ENCODE peak calls at places on chromosomes 5 and 9, in seven cellular contexts. One of them, this sample, is unnamed.

GRCh38 chr9:82223442-82223841 is 234.9 kb downstream of the SPATA31D1 start:
- DNase-seq in left ventricle myocardium inferior: no peak
- DNase-seq in uterus: no peak
- DNase-seq in body of pancreas: no peak
- DNase-seq in ascending aorta: no peak
- DNase-seq in cardiac muscle cell: peak
- DNase-seq in AG10803: no peak
- DNase-seq in this sample: no peak

GRCh38 chr9:97529363-97530076 is 28.1 kb downstream of the TMOD1 start:
- DNase-seq in left ventricle myocardium inferior: peak
- DNase-seq in uterus: peak
- DNase-seq in body of pancreas: no peak
- DNase-seq in ascending aorta: no peak
- DNase-seq in cardiac muscle cell: peak
- DNase-seq in AG10803: peak
- DNase-seq in this sample: peak

GRCh38 chr5:135398855-135399837 is at the start of gene MACROH2A1:
- DNase-seq in left ventricle myocardium inferior: peak
- DNase-seq in uterus: peak
- DNase-seq in body of pancreas: peak
- DNase-seq in ascending aorta: peak
- DNase-seq in cardiac muscle cell: peak
- DNase-seq in AG10803: peak
- DNase-seq in this sample: peak

GRCh38 chr5:167208911-167209310 is 1082.5 kb upstream of the WWC1 start:
- DNase-seq in left ventricle myocardium inferior: no peak
- DNase-seq in uterus: no peak
- DNase-seq in body of pancreas: no peak
- DNase-seq in ascending aorta: no peak
- DNase-seq in cardiac muscle cell: peak
- DNase-seq in AG10803: peak
- DNase-seq in this sample: no peak

GRCh38 chr9:19113964-19114679 is 11.4 kb upstream of the HAUS6 start:
- DNase-seq in left ventricle myocardium inferior: no peak
- DNase-seq in uterus: no peak
- DNase-seq in body of pancreas: no peak
- DNase-seq in ascending aorta: no peak
- DNase-seq in cardiac muscle cell: peak
- DNase-seq in AG10803: no peak
- DNase-seq in this sample: no peak

GRCh38 chr5:170221319-170221718 is 11.5 kb upstream of the C5orf58 start:
- DNase-seq in left ventricle myocardium inferior: no peak
- DNase-seq in uterus: no peak
- DNase-seq in body of pancreas: no peak
- DNase-seq in ascending aorta: no peak
- DNase-seq in cardiac muscle cell: peak
- DNase-seq in AG10803: peak
- DNase-seq in this sample: no peak

GRCh38 chr5:1865486-1865885 is 17.2 kb downstream of the IRX4 start:
- DNase-seq in left ventricle myocardium inferior: no peak
- DNase-seq in uterus: no peak
- DNase-seq in body of pancreas: no peak
- DNase-seq in ascending aorta: no peak
- DNase-seq in cardiac muscle cell: no peak
- DNase-seq in AG10803: no peak
- DNase-seq in this sample: no peak

GRCh38 chr9:87594218-87594617 is 96.6 kb downstream of the DAPK1 start:
- DNase-seq in left ventricle myocardium inferior: no peak
- DNase-seq in uterus: no peak
- DNase-seq in body of pancreas: no peak
- DNase-seq in ascending aorta: no peak
- DNase-seq in cardiac muscle cell: peak
- DNase-seq in AG10803: peak
- DNase-seq in this sample: no peak

GRCh38 chr9:113426701-113427100 is 16.2 kb downstream of the C9orf43 start:
- DNase-seq in left ventricle myocardium inferior: no peak
- DNase-seq in uterus: no peak
- DNase-seq in body of pancreas: no peak
- DNase-seq in ascending aorta: no peak
- DNase-seq in cardiac muscle cell: peak
- DNase-seq in AG10803: no peak
- DNase-seq in this sample: no peak

GRCh38 chr5:16791036-16791705 is 144.9 kb downstream of the MYO10 start:
- DNase-seq in left ventricle myocardium inferior: no peak
- DNase-seq in uterus: peak
- DNase-seq in body of pancreas: peak
- DNase-seq in ascending aorta: no peak
- DNase-seq in cardiac muscle cell: peak
- DNase-seq in AG10803: peak
- DNase-seq in this sample: no peak

GRCh38 chr9:91138760-91139159 is 223.0 kb downstream of the AUH start:
- DNase-seq in left ventricle myocardium inferior: no peak
- DNase-seq in uterus: no peak
- DNase-seq in body of pancreas: no peak
- DNase-seq in ascending aorta: no peak
- DNase-seq in cardiac muscle cell: no peak
- DNase-seq in AG10803: peak
- DNase-seq in this sample: no peak

GRCh38 chr9:133003671-133004090 is 25.2 kb downstream of the GFI1B start:
- DNase-seq in left ventricle myocardium inferior: no peak
- DNase-seq in uterus: no peak
- DNase-seq in body of pancreas: no peak
- DNase-seq in ascending aorta: no peak
- DNase-seq in cardiac muscle cell: no peak
- DNase-seq in AG10803: no peak
- DNase-seq in this sample: no peak

GRCh38 chr9:115220339-115221009 is 102.5 kb upstream of the TNC start:
- DNase-seq in left ventricle myocardium inferior: no peak
- DNase-seq in uterus: no peak
- DNase-seq in body of pancreas: no peak
- DNase-seq in ascending aorta: no peak
- DNase-seq in cardiac muscle cell: peak
- DNase-seq in AG10803: peak
- DNase-seq in this sample: no peak

GRCh38 chr5:77144837-77145139 is 57.7 kb upstream of the ZBED3 start:
- DNase-seq in left ventricle myocardium inferior: no peak
- DNase-seq in uterus: no peak
- DNase-seq in body of pancreas: no peak
- DNase-seq in ascending aorta: no peak
- DNase-seq in cardiac muscle cell: no peak
- DNase-seq in AG10803: no peak
- DNase-seq in this sample: no peak

GRCh38 chr5:142866563-142867275 is 96.5 kb downstream of the ARHGAP26 start:
- DNase-seq in left ventricle myocardium inferior: no peak
- DNase-seq in uterus: peak
- DNase-seq in body of pancreas: peak
- DNase-seq in ascending aorta: no peak
- DNase-seq in cardiac muscle cell: peak
- DNase-seq in AG10803: peak
- DNase-seq in this sample: peak

GRCh38 chr9:135802876-135803419 is 101.0 kb downstream of the KCNT1 start:
- DNase-seq in left ventricle myocardium inferior: no peak
- DNase-seq in uterus: no peak
- DNase-seq in body of pancreas: no peak
- DNase-seq in ascending aorta: no peak
- DNase-seq in cardiac muscle cell: no peak
- DNase-seq in AG10803: no peak
- DNase-seq in this sample: no peak

GRCh38 chr5:106094128-106094726 is 1576.5 kb downstream of the EFNA5 start:
- DNase-seq in left ventricle myocardium inferior: no peak
- DNase-seq in uterus: no peak
- DNase-seq in body of pancreas: no peak
- DNase-seq in ascending aorta: no peak
- DNase-seq in cardiac muscle cell: no peak
- DNase-seq in AG10803: peak
- DNase-seq in this sample: no peak

GRCh38 chr5:6820851-6821479 is 107.7 kb downstream of the TENT4A start:
- DNase-seq in left ventricle myocardium inferior: no peak
- DNase-seq in uterus: no peak
- DNase-seq in body of pancreas: peak
- DNase-seq in ascending aorta: no peak
- DNase-seq in cardiac muscle cell: peak
- DNase-seq in AG10803: no peak
- DNase-seq in this sample: no peak

GRCh38 chr5:6825678-6826244 is 112.5 kb downstream of the TENT4A start:
- DNase-seq in left ventricle myocardium inferior: no peak
- DNase-seq in uterus: no peak
- DNase-seq in body of pancreas: no peak
- DNase-seq in ascending aorta: no peak
- DNase-seq in cardiac muscle cell: no peak
- DNase-seq in AG10803: no peak
- DNase-seq in this sample: no peak

GRCh38 chr5:6823996-6824395 is 110.8 kb downstream of the TENT4A start:
- DNase-seq in left ventricle myocardium inferior: no peak
- DNase-seq in uterus: no peak
- DNase-seq in body of pancreas: no peak
- DNase-seq in ascending aorta: no peak
- DNase-seq in cardiac muscle cell: no peak
- DNase-seq in AG10803: no peak
- DNase-seq in this sample: no peak

GRCh38 chr5:6822068-6822467 is 108.8 kb downstream of the TENT4A start:
- DNase-seq in left ventricle myocardium inferior: no peak
- DNase-seq in uterus: no peak
- DNase-seq in body of pancreas: no peak
- DNase-seq in ascending aorta: no peak
- DNase-seq in cardiac muscle cell: no peak
- DNase-seq in AG10803: no peak
- DNase-seq in this sample: no peak

DNA sequence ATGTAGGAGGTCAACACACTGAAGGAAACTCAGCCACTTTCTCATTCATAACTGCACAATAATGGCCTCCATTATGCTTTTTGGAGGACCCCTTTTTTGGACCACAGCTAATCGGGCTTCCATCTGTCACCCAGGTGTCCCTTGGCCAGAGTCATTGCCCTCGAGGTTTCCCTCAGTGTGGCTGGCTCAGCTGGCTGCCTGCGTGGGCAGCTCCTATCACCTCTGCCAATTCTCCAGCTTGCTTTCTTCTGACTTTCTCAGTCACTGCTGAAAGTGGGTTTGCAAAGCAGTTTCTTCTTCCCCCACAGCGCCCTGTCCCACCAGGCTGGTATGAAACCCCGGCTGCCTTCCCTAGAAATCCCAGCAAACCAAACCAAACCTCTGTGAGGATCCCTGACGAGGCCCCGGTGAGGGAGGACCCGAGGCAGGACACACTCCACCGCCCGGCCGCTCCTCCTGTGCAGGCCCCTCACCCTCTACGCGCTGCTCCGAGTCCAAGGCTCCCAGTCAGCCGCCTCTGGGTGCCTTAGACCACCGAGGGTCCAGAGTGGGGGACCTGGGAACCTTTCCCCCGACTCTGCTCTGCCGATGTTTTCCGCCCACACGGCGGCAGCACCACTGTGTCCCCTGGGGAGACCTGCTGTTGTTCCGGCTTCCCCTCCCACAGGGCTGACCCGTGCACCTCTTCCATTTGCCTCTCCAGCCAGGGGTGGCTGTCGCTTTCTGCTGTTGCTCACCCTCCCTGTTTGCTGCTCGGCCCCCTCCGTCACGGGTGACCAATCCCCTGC is 109.5 kb downstream of the TENT4A start:
- DNase-seq in left ventricle myocardium inferior: no peak
- DNase-seq in uterus: no peak
- DNase-seq in body of pancreas: no peak
- DNase-seq in ascending aorta: no peak
- DNase-seq in cardiac muscle cell: no peak
- DNase-seq in AG10803: no peak
- DNase-seq in this sample: no peak
- H3K4me3 ChIP-seq in left ventricle myocardium inferior: no peak
- H3K4me3 ChIP-seq in uterus: no peak
- H3K4me3 ChIP-seq in body of pancreas: no peak
- H3K4me3 ChIP-seq in ascending aorta: no peak
- H3K4me3 ChIP-seq in cardiac muscle cell: no peak
- H3K4me3 ChIP-seq in AG10803: no peak
- H3K4me3 ChIP-seq in this sample: no peak

GRCh38 chr9:13689925-13690324 is 410.4 kb upstream of the MPDZ start:
- DNase-seq in left ventricle myocardium inferior: no peak
- DNase-seq in uterus: no peak
- DNase-seq in body of pancreas: no peak
- DNase-seq in ascending aorta: no peak
- DNase-seq in cardiac muscle cell: no peak
- DNase-seq in AG10803: no peak
- DNase-seq in this sample: no peak

GRCh38 chr9:13688223-13688989 is 408.9 kb upstream of the MPDZ start:
- DNase-seq in left ventricle myocardium inferior: no peak
- DNase-seq in uterus: no peak
- DNase-seq in body of pancreas: no peak
- DNase-seq in ascending aorta: no peak
- DNase-seq in cardiac muscle cell: peak
- DNase-seq in AG10803: no peak
- DNase-seq in this sample: no peak

GRCh38 chr9:13690595-13690994 is 411.1 kb upstream of the MPDZ start:
- DNase-seq in left ventricle myocardium inferior: no peak
- DNase-seq in uterus: no peak
- DNase-seq in body of pancreas: no peak
- DNase-seq in ascending aorta: no peak
- DNase-seq in cardiac muscle cell: no peak
- DNase-seq in AG10803: no peak
- DNase-seq in this sample: no peak

DNA sequence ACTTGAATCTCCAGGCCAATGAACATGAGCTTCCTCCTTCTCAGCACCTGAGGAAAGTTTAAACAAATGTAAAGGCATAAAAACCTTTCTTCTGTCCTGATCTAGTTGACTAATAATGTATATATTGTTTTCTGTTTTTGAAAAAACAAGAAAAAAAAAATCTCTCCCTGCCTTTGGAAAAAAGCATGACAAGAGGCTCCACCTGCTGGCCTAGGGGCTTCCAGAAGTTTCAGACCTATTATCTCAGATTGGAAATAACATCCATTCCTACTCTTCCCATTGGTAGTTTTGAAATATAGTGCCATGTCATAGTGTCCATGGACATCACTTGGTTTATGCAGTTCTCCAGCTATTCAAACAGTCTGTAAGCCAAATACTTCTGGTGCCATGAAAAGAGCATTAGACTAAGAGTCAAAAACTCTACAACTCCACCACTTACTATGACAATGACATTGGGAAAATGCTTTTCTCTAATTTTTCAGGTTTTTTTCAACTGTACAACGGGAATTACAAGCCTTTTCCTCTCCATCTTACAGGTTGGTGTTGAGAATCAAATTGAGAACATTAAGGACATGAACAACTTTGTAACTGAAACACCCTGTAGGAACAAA is 409.6 kb upstream of the MPDZ start:
- DNase-seq in left ventricle myocardium inferior: peak
- DNase-seq in uterus: no peak
- DNase-seq in body of pancreas: no peak
- DNase-seq in ascending aorta: no peak
- DNase-seq in cardiac muscle cell: peak
- DNase-seq in AG10803: peak
- DNase-seq in this sample: no peak
- TF ChIP-seq CTCF in left ventricle myocardium inferior: peak
- TF ChIP-seq CTCF in uterus: peak
- TF ChIP-seq CTCF in body of pancreas: peak
- TF ChIP-seq CTCF in ascending aorta: no peak
- TF ChIP-seq CTCF in cardiac muscle cell: peak
- TF ChIP-seq CTCF in AG10803: peak
- TF ChIP-seq CTCF in this sample: no peak

GRCh38 chr5:35851282-35851681 is 5.4 kb upstream of the IL7R start:
- DNase-seq in left ventricle myocardium inferior: no peak
- DNase-seq in uterus: no peak
- DNase-seq in body of pancreas: no peak
- DNase-seq in ascending aorta: no peak
- DNase-seq in cardiac muscle cell: peak
- DNase-seq in AG10803: peak
- DNase-seq in this sample: no peak
- H3K4me3 ChIP-seq in left ventricle myocardium inferior: no peak
- H3K4me3 ChIP-seq in uterus: no peak
- H3K4me3 ChIP-seq in body of pancreas: no peak
- H3K4me3 ChIP-seq in ascending aorta: peak
- H3K4me3 ChIP-seq in cardiac muscle cell: no peak
- H3K4me3 ChIP-seq in AG10803: peak
- H3K4me3 ChIP-seq in this sample: no peak

GRCh38 chr9:21995652-21996275 is 1.2 kb downstream of the CDKN2B-AS1 start:
- DNase-seq in left ventricle myocardium inferior: peak
- DNase-seq in uterus: no peak
- DNase-seq in body of pancreas: peak
- DNase-seq in ascending aorta: no peak
- DNase-seq in cardiac muscle cell: no peak
- DNase-seq in AG10803: peak
- DNase-seq in this sample: peak
- TF ChIP-seq CTCF in left ventricle myocardium inferior: peak
- TF ChIP-seq CTCF in uterus: no peak
- TF ChIP-seq CTCF in body of pancreas: peak
- TF ChIP-seq CTCF in ascending aorta: no peak
- TF ChIP-seq CTCF in cardiac muscle cell: peak
- TF ChIP-seq CTCF in AG10803: peak
- TF ChIP-seq CTCF in this sample: peak